ENCODE peak calls at places on chromosomes 2 and 18, in ten cellular contexts. P is GM10248; V is NCI-H1105 treated with DMSO at 0.1 percent for 48 hours; G is NCI-H69; Q is NCI-H1092 treated with DMSO at 0.1 percent for 48 hours; U is HFFc6; M is NCI-H2029 treated with DMSO at 0.1 percent for 48 hours; B is RKO; F is activated T-helper 9 cell treated with anti-CD3 and anti-CD28 coated beads, Interleukin-2, amount 50 U/mL, for 16 hours; X is Karpas-422. E is an unnamed sample.

GRCh38 chr2:233051241-233052149 is 8.6 kb upstream of the INPP5D start:
- DNase-seq in P (no peak), V (no peak), G (no peak), Q (no peak), U (no peak), M (no peak), B (no peak), F (no peak), X (no peak), E (no peak)

GRCh38 chr2:174585111-174585510 is 12.5 kb downstream of the WIPF1 start:
- DNase-seq in P (no peak), V (no peak), G (no peak), Q (peak; percentile 29), U (no peak), M (peak; percentile 43), B (no peak), F (no peak), X (no peak), E (no peak)

GRCh38 chr2:207479198-207479785 is 50.5 kb upstream of the CREB1 start:
- DNase-seq in P (no peak), V (no peak), G (no peak), Q (no peak), U (no peak), M (no peak), B (no peak), F (no peak), X (no peak), E (no peak)

GRCh38 chr2:17635007-17635406 is 94.5 kb downstream of the VSNL1 start:
- DNase-seq in P (no peak), V (peak; percentile 4), G (no peak), Q (no peak), U (no peak), M (no peak), B (no peak), F (no peak), X (no peak), E (no peak)

GRCh38 chr2:64227603-64228125 is 83.4 kb upstream of the PELI1 start:
- DNase-seq in P (no peak), V (no peak), G (no peak), Q (no peak), U (no peak), M (no peak), B (no peak), F (no peak), X (no peak), E (no peak)

GRCh38 chr18:54284967-54285785 is 15.9 kb downstream of the POLI start:
- DNase-seq in P (peak; percentile 75), V (no peak), G (no peak), Q (no peak), U (peak; percentile 75), M (no peak), B (peak; percentile 56), F (peak; percentile 60), X (peak; percentile 59), E (no peak)

GRCh38 chr2:75560768-75561565 is at the start of gene EVA1A:
- DNase-seq in P (peak; percentile 43), V (no peak), G (peak; percentile 83), Q (peak; percentile 13), U (peak; percentile 70), M (no peak), B (no peak), F (no peak), X (no peak), E (no peak)

GRCh38 chr2:46846454-46846990 is 69.1 kb downstream of the MCFD2 start:
- DNase-seq in P (no peak), V (no peak), G (no peak), Q (peak; percentile 0), U (no peak), M (no peak), B (no peak), F (no peak), X (no peak), E (no peak)

GRCh38 chr18:22933206-22933957 is at the start of gene RBBP8:
- DNase-seq in P (peak; percentile 86), V (peak; percentile 88), G (peak; percentile 99), Q (peak; percentile 92), U (peak; percentile 46), M (peak; percentile 50), B (peak; percentile 83), F (peak; percentile 76), X (peak; percentile 94), E (peak; percentile 58)

GRCh38 chr2:241082338-241083090 is 19.6 kb downstream of the MTERF4 start:
- DNase-seq in P (no peak), V (no peak), G (no peak), Q (no peak), U (no peak), M (no peak), B (no peak), F (no peak), X (no peak), E (no peak)

GRCh38 chr2:113158884-113159553 is 14.8 kb upstream of the PSD4 start:
- DNase-seq in P (no peak), V (no peak), G (no peak), Q (no peak), U (peak; percentile 19), M (no peak), B (peak; percentile 13), F (no peak), X (no peak), E (no peak)

GRCh38 chr2:149768320-149768799 is 180.8 kb upstream of the MMADHC start:
- DNase-seq in P (no peak), V (peak; percentile 77), G (peak; percentile 90), Q (no peak), U (peak; percentile 36), M (no peak), B (no peak), F (no peak), X (no peak), E (no peak)

GRCh38 chr2:56230171-56230570 is 46.4 kb downstream of the CCDC85A start:
- DNase-seq in P (no peak), V (peak; percentile 24), G (peak; percentile 15), Q (no peak), U (peak; percentile 69), M (no peak), B (peak; percentile 32), F (no peak), X (no peak), E (peak; percentile 24)